ENCODE peak calls at places on chromosome 2, in six cellular contexts. One of them, this sample, is unnamed.

GRCh38 chr2:124559236-124559635 is 534.1 kb downstream of the CNTNAP5 start:
- DNase-seq in NCI-H2171 treated with DMSO at 0.1 percent for 48 hours: no peak
- DNase-seq in kidney epithelial cell: no peak
- DNase-seq in SK-MEL-5: no peak
- DNase-seq in mesenteric fat pad: no peak
- DNase-seq in cardiac muscle cell: no peak
- DNase-seq in this sample: no peak

GRCh38 chr2:126748929-126749518 is 93.1 kb downstream of the GYPC start:
- DNase-seq in NCI-H2171 treated with DMSO at 0.1 percent for 48 hours: no peak
- DNase-seq in kidney epithelial cell: no peak
- DNase-seq in SK-MEL-5: no peak
- DNase-seq in mesenteric fat pad: no peak
- DNase-seq in cardiac muscle cell: no peak
- DNase-seq in this sample: no peak

GRCh38 chr2:105977212-105977611 is 216.9 kb downstream of the UXS1 start:
- DNase-seq in NCI-H2171 treated with DMSO at 0.1 percent for 48 hours: no peak
- DNase-seq in kidney epithelial cell: peak
- DNase-seq in SK-MEL-5: no peak
- DNase-seq in mesenteric fat pad: no peak
- DNase-seq in cardiac muscle cell: peak
- DNase-seq in this sample: no peak

GRCh38 chr2:201182650-201183372 is at the start of gene CASP10:
- DNase-seq in NCI-H2171 treated with DMSO at 0.1 percent for 48 hours: no peak
- DNase-seq in kidney epithelial cell: peak
- DNase-seq in SK-MEL-5: peak
- DNase-seq in mesenteric fat pad: no peak
- DNase-seq in cardiac muscle cell: peak
- DNase-seq in this sample: no peak

GRCh38 chr2:235940330-235940729 is 227.9 kb downstream of the GBX2 start:
- DNase-seq in NCI-H2171 treated with DMSO at 0.1 percent for 48 hours: no peak
- DNase-seq in kidney epithelial cell: no peak
- DNase-seq in SK-MEL-5: peak
- DNase-seq in mesenteric fat pad: peak
- DNase-seq in cardiac muscle cell: peak
- DNase-seq in this sample: peak

GRCh38 chr2:100956081-100956480 is 46.0 kb upstream of the RPL31 start:
- DNase-seq in NCI-H2171 treated with DMSO at 0.1 percent for 48 hours: no peak
- DNase-seq in kidney epithelial cell: no peak
- DNase-seq in SK-MEL-5: no peak
- DNase-seq in mesenteric fat pad: no peak
- DNase-seq in cardiac muscle cell: no peak
- DNase-seq in this sample: no peak

GRCh38 chr2:113138428-113139322 is 11.3 kb downstream of the IL1RN start:
- DNase-seq in NCI-H2171 treated with DMSO at 0.1 percent for 48 hours: peak
- DNase-seq in kidney epithelial cell: no peak
- DNase-seq in SK-MEL-5: peak
- DNase-seq in mesenteric fat pad: no peak
- DNase-seq in cardiac muscle cell: peak
- DNase-seq in this sample: no peak

GRCh38 chr2:215137741-215138340 is 585 bp downstream of the ABCA12 start:
- DNase-seq in NCI-H2171 treated with DMSO at 0.1 percent for 48 hours: peak
- DNase-seq in kidney epithelial cell: no peak
- DNase-seq in SK-MEL-5: no peak
- DNase-seq in mesenteric fat pad: no peak
- DNase-seq in cardiac muscle cell: peak
- DNase-seq in this sample: no peak

GRCh38 chr2:126986788-126987187 is 88.1 kb downstream of the TEX51 start:
- DNase-seq in NCI-H2171 treated with DMSO at 0.1 percent for 48 hours: no peak
- DNase-seq in kidney epithelial cell: no peak
- DNase-seq in SK-MEL-5: no peak
- DNase-seq in mesenteric fat pad: no peak
- DNase-seq in cardiac muscle cell: no peak
- DNase-seq in this sample: no peak

GRCh38 chr2:129812071-129812470 is 167.4 kb upstream of the RAB6C start:
- DNase-seq in NCI-H2171 treated with DMSO at 0.1 percent for 48 hours: no peak
- DNase-seq in kidney epithelial cell: no peak
- DNase-seq in SK-MEL-5: no peak
- DNase-seq in mesenteric fat pad: no peak
- DNase-seq in cardiac muscle cell: no peak
- DNase-seq in this sample: no peak

GRCh38 chr2:182360012-182360662 is 66.7 kb downstream of the PDE1A start:
- DNase-seq in NCI-H2171 treated with DMSO at 0.1 percent for 48 hours: no peak
- DNase-seq in kidney epithelial cell: no peak
- DNase-seq in SK-MEL-5: no peak
- DNase-seq in mesenteric fat pad: no peak
- DNase-seq in cardiac muscle cell: peak
- DNase-seq in this sample: no peak

GRCh38 chr2:188598551-188598950 is 306.9 kb downstream of the GULP1 start:
- DNase-seq in NCI-H2171 treated with DMSO at 0.1 percent for 48 hours: no peak
- DNase-seq in kidney epithelial cell: no peak
- DNase-seq in SK-MEL-5: peak
- DNase-seq in mesenteric fat pad: no peak
- DNase-seq in cardiac muscle cell: peak
- DNase-seq in this sample: no peak